ENCODE peak calls at places on chromosomes 4 and X, in four cellular contexts. W is H1, T is mesenchymal stem cell, F is H9. Q is an unnamed sample.

GRCh38 chrX:100743009-100743615 is 11.2 kb upstream of the SYTL4 start:
- DNase-seq in W (no peak), T (peak), F (no peak), Q (no peak)

GRCh38 chrX:54178100-54178940 is 4.7 kb downstream of the FAM120C start:
- DNase-seq in W (no peak), T (peak), F (no peak), Q (no peak)

GRCh38 chr4:45453258-45453841 is 670.5 kb downstream of the GABRG1 start:
- DNase-seq in W (no peak), T (peak), F (no peak), Q (peak)

GRCh38 chr4:41750158-41750623 is 1.7 kb upstream of the PHOX2B start:
- DNase-seq in W (no peak), T (no peak), F (peak), Q (peak)

GRCh38 chr4:26404597-26405323 is 83.9 kb downstream of the RBPJ start:
- DNase-seq in W (no peak), T (no peak), F (no peak), Q (no peak)

GRCh38 chr4:153234923-153235322 is 30.7 kb downstream of the TRIM2 start:
- DNase-seq in W (no peak), T (peak), F (no peak), Q (no peak)

GRCh38 chr4:1608196-1608820 is 75.8 kb downstream of the FAM53A start:
- DNase-seq in W (no peak), T (no peak), F (no peak), Q (no peak)

GRCh38 chr4:27770895-27771294 is 910.3 kb downstream of the STIM2 start:
- DNase-seq in W (no peak), T (no peak), F (no peak), Q (no peak)

GRCh38 chr4:165953181-165953580 is 80.1 kb downstream of the TLL1 start:
- DNase-seq in W (no peak), T (no peak), F (no peak), Q (no peak)

GRCh38 chr4:75623036-75623435 is 7.3 kb downstream of the CDKL2 start:
- DNase-seq in W (no peak), T (no peak), F (no peak), Q (no peak)

DNA sequence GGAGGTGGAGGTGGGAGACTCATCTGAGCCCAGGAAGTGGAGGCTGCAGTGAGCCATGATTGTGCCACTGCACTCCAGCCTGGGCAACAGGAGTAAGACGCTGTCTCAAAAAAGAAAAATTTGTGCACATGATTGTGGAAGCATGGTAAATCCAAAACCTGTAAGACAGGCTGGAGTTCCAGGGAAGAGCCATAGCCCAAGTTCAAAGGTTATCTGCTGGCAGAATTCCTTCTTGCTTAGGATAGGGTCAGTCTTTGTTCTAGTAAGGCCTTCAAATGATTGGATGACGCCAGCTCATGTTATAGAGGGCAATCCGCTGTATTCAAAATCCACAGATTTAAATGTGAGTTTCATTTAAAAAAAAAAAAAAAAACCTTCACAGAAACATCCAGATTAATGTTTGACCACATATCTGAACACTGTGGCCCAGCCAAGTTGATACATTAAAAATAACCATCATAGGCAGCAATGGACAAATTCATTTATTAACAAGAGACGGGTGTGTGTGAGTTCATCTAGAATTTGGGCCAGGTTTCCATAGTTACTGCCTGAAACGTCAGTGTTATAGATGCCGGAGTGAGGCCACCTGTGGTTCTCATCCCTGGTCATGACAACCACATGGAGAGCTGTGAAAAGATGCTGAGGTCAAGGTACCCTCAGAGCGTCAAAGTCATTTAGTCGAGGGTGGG is 35.2 kb upstream of the SLC2A9 start:
- DNase-seq in W (no peak), T (no peak), F (no peak), Q (no peak)
- H2BK12ac ChIP-seq in W (no peak), T (no peak), F (no peak), Q (no peak)

DNA sequence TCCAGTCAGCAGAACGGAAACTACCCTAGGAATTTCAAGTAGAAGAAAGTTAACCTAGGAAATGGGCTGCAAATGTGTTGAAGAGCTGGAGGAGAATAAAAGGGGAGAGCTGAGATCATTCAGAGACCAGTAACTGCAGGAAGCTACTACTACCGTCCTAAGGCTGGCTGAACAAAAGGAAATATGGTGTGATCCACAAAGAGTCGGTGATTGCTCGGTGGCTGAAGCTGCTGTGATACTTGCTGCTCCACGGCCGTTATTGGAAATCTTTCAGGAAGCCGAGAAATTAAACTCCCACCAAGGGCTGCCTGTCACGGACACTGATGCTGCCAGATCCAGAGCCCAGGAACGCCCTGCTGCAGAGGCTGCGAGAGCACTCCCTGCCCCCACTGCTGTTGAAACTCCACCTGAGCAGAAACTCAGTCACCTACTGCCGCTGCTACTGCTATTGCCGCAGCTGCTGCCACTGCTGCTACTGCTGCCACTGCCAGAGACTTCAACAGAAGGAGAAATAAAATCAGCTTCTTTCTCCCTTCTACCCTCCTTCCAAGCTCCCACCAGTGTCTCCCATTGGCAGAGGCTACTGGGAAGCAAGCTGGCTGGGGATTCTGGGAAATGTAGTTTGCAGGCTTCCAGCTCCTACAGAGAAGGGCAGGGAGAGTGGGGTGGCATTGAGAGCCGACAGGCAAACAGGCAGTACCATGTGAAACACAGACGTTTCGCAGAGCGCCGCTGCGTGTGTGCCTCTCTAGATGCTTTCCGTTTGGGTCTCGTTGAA is 125.9 kb upstream of the ENPP6 start:
- DNase-seq in W (no peak), T (peak), F (peak), Q (peak)
- H2BK15ac ChIP-seq in W (peak), T (peak), F (no peak), Q (no peak)

GRCh38 chr4:118889313-118889694 is 650 bp downstream of the SYNPO2 start:
- DNase-seq in W (no peak), T (no peak), F (no peak), Q (no peak)

GRCh38 chr4:118894034-118894433 is 5.4 kb downstream of the SYNPO2 start:
- DNase-seq in W (no peak), T (no peak), F (no peak), Q (no peak)

GRCh38 chr4:118883861-118884260 is 4.8 kb upstream of the SYNPO2 start:
- DNase-seq in W (no peak), T (no peak), F (no peak), Q (no peak)

GRCh38 chr4:118884716-118885115 is 3.9 kb upstream of the SYNPO2 start:
- DNase-seq in W (no peak), T (no peak), F (no peak), Q (no peak)

DNA sequence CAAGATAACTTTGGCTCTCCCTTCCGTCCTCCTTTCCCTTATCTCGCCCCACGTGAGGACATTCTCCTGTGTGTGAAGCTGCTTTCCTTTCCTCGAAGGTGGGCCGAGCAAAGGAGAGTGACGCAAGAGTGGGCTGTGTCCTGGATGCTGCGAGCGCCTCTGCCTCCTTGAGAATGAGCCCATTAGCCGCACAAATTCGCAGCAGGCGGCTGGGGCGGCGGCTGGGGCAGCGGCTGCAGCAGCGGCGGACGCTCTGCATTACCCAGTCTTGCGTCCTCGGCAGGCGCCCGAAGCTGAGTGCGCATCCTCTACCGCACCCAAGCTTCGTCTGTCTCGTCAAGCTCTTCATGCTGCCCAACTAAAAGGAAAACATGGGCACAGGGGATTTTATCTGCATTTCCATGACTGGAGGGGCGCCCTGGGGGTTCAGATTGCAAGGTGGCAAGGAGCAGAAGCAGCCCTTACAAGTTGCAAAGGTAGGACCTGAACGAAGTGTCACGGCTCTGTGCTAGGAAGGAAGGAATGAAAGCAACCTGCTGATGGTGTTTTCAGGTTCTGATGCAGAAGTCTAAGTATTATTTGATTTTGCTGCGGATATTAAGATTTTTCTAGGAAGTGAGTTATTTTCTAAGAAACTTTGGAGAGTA is at the start of gene SYNPO2:
- DNase-seq in W (peak), T (peak), F (peak), Q (peak)
- H3K14ac ChIP-seq in W (no peak), T (no peak), F (no peak), Q (no peak)

DNA sequence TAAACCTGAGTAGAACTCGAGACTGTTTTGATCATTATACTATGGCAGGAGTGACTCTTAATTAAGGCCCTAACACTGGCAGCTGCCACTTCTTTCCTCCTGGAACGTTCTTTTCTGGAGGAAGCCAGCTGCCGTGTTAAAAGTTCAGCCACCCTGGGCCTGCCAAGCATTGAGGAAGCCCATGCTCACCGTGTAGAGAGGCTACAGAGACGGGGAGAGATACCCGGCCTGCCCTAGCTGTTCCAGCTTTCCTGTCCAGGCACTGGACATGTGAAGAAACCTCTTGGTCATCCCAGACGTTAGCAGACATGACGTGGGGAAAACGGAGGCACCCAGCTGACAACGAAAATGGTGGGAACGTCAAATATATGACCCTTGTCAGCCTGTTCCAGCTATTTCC is 274.1 kb downstream of the ARHGAP10 start:
- DNase-seq in W (no peak), T (no peak), F (no peak), Q (no peak)
- H2BK12ac ChIP-seq in W (no peak), T (no peak), F (no peak), Q (no peak)

DNA sequence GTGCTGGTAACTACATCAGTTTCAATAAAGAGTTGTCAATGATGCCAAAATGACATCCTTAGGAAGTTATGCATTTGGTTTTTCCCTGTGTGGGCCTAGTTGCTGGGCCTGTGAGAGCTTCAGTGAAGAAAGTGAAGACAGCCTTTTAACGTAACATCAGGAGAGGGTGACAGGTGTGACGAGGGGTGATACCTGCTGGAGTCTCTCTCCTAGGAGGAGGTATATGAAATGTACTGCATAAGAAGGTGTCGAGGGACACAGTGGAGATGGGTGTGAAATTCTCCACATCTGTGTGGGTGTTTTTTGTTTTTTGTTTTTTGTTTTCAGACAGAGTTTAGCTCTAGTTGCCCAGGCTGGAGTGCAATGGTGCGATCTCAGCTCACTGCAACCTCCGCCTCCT is 49.2 kb downstream of the EVC start:
- DNase-seq in W (no peak), T (no peak), F (no peak), Q (no peak)
- H2BK15ac ChIP-seq in W (no peak), T (no peak), F (no peak), Q (no peak)